ENCODE peak calls at places on chromosome 14, in eight cellular contexts. U is mucosa of descending colon; P is NT2/D1; B is GM23248; V is neural progenitor cell; Q is A549; K is Panc1; W is CD4-positive, alpha-beta memory T cell. F is an unnamed sample. For H3K9me3, the result is how much of the 10 kb centered on the place peaks cover.

GRCh38 chr14:37145395-37145794 is 27.0 kb downstream of the SLC25A21 start:
- DNase-seq in U (no peak), P (no peak), B (peak), V (no peak), Q (no peak), K (no peak), W (no peak), F (no peak)

GRCh38 chr14:55448146-55448614 is 7.8 kb upstream of the TBPL2 start:
- DNase-seq in U (no peak), P (no peak), B (peak), V (no peak), Q (peak), K (peak), W (no peak), F (peak)

GRCh38 chr14:41604793-41605534 is 1.7 kb upstream of the LRFN5 start:
- DNase-seq in U (peak), P (peak), B (peak), V (peak), Q (no peak), K (no peak), W (no peak), F (peak)

GRCh38 chr14:25113394-25113793 is 63.4 kb upstream of the STXBP6 start:
- DNase-seq in U (no peak), P (no peak), B (no peak), V (no peak), Q (no peak), K (no peak), W (no peak), F (no peak)

GRCh38 chr14:103518416-103519042 is 4.1 kb downstream of the CKB start:
- DNase-seq in U (peak), P (no peak), B (peak), V (peak), Q (peak), K (no peak), W (no peak), F (peak)

GRCh38 chr14:100283984-100284881 is 22.0 kb downstream of the SLC25A29 start:
- DNase-seq in U (no peak), P (no peak), B (no peak), V (no peak), Q (no peak), K (no peak), W (no peak), F (no peak)

GRCh38 chr14:54354096-54354495 is 42.7 kb upstream of the CDKN3 start:
- DNase-seq in U (no peak), P (no peak), B (no peak), V (no peak), Q (no peak), K (no peak), W (no peak), F (no peak)

GRCh38 chr14:46887144-46887543 is 235.6 kb upstream of the RPL10L start:
- DNase-seq in U (no peak), P (no peak), B (no peak), V (no peak), Q (no peak), K (no peak), W (no peak), F (no peak)

GRCh38 chr14:33590891-33591630 is 359.8 kb downstream of the EGLN3 start:
- DNase-seq in U (no peak), P (no peak), B (peak), V (no peak), Q (no peak), K (no peak), W (no peak), F (no peak)

GRCh38 chr14:71212683-71213107 is 305.4 kb downstream of the PCNX1 start:
- DNase-seq in U (no peak), P (no peak), B (no peak), V (peak), Q (no peak), K (no peak), W (no peak), F (no peak)

GRCh38 chr14:31127690-31128089 is 79.9 kb downstream of the HECTD1 start:
- DNase-seq in U (no peak), P (no peak), B (no peak), V (no peak), Q (no peak), K (no peak), W (peak), F (no peak)

GRCh38 chr14:96383445-96383844 is 8.5 kb upstream of the AK7 start:
- DNase-seq in U (no peak), P (no peak), B (peak), V (no peak), Q (no peak), K (no peak), W (no peak), F (no peak)

GRCh38 chr14:68978550-68978911 is 571 bp downstream of the ACTN1 start:
- DNase-seq in U (peak), P (no peak), B (peak), V (peak), Q (peak), K (no peak), W (no peak), F (peak)

GRCh38 chr14:96136361-96136760 is 68.3 kb upstream of the BDKRB2 start:
- DNase-seq in U (no peak), P (no peak), B (peak), V (no peak), Q (no peak), K (no peak), W (no peak), F (no peak)

GRCh38 chr14:22824711-22825359 is 4.9 kb upstream of the MRPL52 start:
- DNase-seq in U (no peak), P (no peak), B (peak), V (no peak), Q (peak), K (no peak), W (no peak), F (no peak)

GRCh38 chr14:98444077-98444476 is 827.9 kb downstream of the BCL11B start:
- DNase-seq in U (no peak), P (no peak), B (no peak), V (no peak), Q (no peak), K (no peak), W (peak), F (no peak)

GRCh38 chr14:98446508-98446907 is 825.5 kb downstream of the BCL11B start:
- DNase-seq in U (no peak), P (no peak), B (no peak), V (no peak), Q (no peak), K (no peak), W (no peak), F (no peak)

DNA sequence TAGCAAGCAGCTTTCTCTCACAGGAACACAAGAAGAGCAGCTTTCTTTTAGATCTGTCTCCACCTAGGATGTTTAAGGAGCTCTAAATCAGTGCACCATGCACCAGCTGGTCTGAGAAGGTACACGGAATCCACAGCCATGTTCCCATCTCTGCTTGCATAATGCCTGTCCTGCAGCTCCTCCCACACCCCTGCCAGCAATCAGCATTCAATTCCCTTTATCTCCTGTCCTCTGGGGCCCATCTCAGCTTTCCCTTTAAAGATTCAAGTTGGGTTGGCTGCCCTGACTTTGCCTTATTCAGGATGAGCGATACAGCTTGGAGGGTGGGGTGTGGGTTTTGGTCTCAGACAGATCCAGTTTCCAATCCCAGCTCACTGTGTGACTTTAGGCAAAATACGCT is 826.3 kb downstream of the BCL11B start:
- DNase-seq in U (no peak), P (no peak), B (no peak), V (no peak), Q (no peak), K (no peak), W (no peak), F (no peak)
- H3K9me3 ChIP-seq in U (under half), P (under half), B (under half), V (under half), Q (under half), K (under half), W (under half), F (under half)

GRCh38 chr14:76118594-76118993 is 33.1 kb upstream of the GPATCH2L start:
- DNase-seq in U (no peak), P (no peak), B (no peak), V (no peak), Q (no peak), K (no peak), W (no peak), F (no peak)
- H3K4me3 ChIP-seq in U (no peak), P (no peak), B (no peak), V (no peak), Q (no peak), K (no peak), W (no peak), F (no peak)

DNA sequence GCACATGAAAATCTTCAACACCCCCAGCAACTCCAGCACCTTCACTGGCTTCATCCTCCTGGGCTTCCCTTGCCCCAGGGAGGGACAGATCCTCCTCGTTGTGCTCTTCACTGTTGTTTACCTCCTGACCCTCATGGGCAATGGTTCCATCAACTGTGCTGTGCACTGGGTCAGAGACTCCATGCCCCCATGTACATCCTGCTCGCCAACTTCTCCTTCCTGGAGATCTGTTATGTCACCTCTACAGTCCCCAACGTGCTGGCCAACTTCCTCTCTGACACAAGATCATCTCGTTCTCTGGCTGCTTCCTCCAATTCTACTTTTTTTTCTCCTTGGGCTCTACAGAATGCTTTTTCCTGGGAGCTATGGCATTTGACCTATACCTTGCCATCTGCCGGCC is 11.5 kb upstream of the OR11G2 start:
- DNase-seq in U (no peak), P (no peak), B (no peak), V (no peak), Q (no peak), K (no peak), W (no peak), F (no peak)
- H3K9me3 ChIP-seq in U (under half), P (under half), B (under half), V (under half), Q (under half), K (under half), W (under half), F (under half)

GRCh38 chr14:50025073-50025472 is 91.3 kb downstream of the VCPKMT start:
- DNase-seq in U (no peak), P (no peak), B (no peak), V (no peak), Q (no peak), K (no peak), W (no peak), F (no peak)

GRCh38 chr14:50022661-50023060 is 93.7 kb downstream of the VCPKMT start:
- DNase-seq in U (no peak), P (no peak), B (no peak), V (no peak), Q (no peak), K (no peak), W (no peak), F (no peak)

GRCh38 chr14:50026396-50026795 is 90.0 kb downstream of the VCPKMT start:
- DNase-seq in U (no peak), P (no peak), B (no peak), V (no peak), Q (no peak), K (no peak), W (no peak), F (no peak)

GRCh38 chr14:50025776-50026175 is 90.6 kb downstream of the VCPKMT start:
- DNase-seq in U (no peak), P (no peak), B (no peak), V (no peak), Q (no peak), K (no peak), W (no peak), F (peak)

DNA sequence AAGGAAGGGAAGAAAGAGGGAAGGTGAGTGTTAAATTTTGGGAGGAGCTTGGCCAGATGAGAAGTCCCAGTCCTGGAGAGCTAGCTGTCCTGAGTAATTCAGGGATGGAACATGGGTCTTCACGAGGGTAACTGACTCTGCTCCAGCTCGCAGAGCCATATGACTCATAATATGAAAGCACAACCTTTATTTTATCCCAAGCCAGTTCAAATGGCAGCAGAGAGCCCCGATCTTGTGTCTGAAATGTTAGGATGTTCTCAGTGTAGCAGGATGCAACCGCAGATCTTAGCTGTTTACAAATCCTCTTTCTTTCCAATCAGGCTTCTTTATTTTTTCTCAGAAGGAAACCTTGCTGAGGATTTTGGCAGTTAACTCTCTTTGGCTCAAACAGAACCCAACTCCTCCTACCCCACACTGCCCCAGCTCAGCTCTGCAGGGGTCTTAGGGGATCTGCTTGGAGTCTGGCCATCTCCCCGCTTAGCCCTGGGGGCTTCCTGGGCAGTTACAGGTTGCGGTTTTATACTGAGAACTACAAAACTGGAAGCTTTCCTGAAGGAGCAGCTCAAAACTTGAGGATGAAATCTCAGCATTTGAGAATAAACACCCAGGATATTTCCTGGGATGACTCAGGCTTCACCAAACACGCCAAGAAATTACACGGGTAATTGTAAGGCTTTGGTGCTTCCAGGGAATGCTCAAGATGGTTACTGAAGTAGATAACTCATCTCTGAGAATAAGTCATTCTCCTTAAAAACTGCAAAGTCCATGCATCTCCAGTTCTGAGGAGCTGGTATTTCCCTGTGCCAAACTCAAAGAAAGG is 92.5 kb downstream of the VCPKMT start:
- DNase-seq in U (no peak), P (no peak), B (peak), V (no peak), Q (peak), K (no peak), W (no peak), F (no peak)
- H3K4me3 ChIP-seq in U (no peak), P (no peak), B (peak), V (no peak), Q (no peak), K (peak), W (no peak), F (no peak)

GRCh38 chr14:29716150-29716549 is 211.5 kb downstream of the PRKD1 start:
- DNase-seq in U (no peak), P (no peak), B (peak), V (no peak), Q (no peak), K (no peak), W (no peak), F (no peak)
- H3K9me3 ChIP-seq in U (under half), P (under half), B (under half), V (under half), Q (under half), K (under half), W (under half), F (under half)

GRCh38 chr14:74241611-74242005 is 2.4 kb downstream of the VSX2 start:
- DNase-seq in U (no peak), P (no peak), B (no peak), V (no peak), Q (no peak), K (no peak), W (no peak), F (no peak)

GRCh38 chr14:74240794-74241610 is 1.8 kb downstream of the VSX2 start:
- DNase-seq in U (no peak), P (no peak), B (peak), V (peak), Q (no peak), K (no peak), W (no peak), F (no peak)

GRCh38 chr14:74238974-74239847 is at the start of gene VSX2:
- DNase-seq in U (no peak), P (no peak), B (no peak), V (peak), Q (no peak), K (no peak), W (no peak), F (no peak)

GRCh38 chr14:74242055-74243042 is 3.1 kb downstream of the VSX2 start:
- DNase-seq in U (no peak), P (no peak), B (no peak), V (peak), Q (no peak), K (no peak), W (no peak), F (no peak)

GRCh38 chr14:74239848-74240793 is 872 bp downstream of the VSX2 start:
- DNase-seq in U (no peak), P (no peak), B (peak), V (peak), Q (no peak), K (no peak), W (no peak), F (no peak)
- H3K4me3 ChIP-seq in U (no peak), P (peak), B (no peak), V (peak), Q (no peak), K (no peak), W (no peak), F (no peak)